ENCODE peak calls at places on chromosomes 11 and 22, in ten cellular contexts. G, Z, N, J, H, C, I, U, O and W are unnamed samples.

GRCh38 chr11:35303596-35304392 is 115.6 kb downstream of the SLC1A2 start:
- DNase-seq in J (peak), Z (no peak), I (no peak), C (peak), N (no peak), G (peak), U (no peak), H (peak), O (no peak), W (peak)

GRCh38 chr11:65861533-65862183 is 1.4 kb downstream of the MUS81 start:
- DNase-seq in C (no peak), J (peak), U (no peak), H (no peak), G (no peak), I (no peak), O (no peak), Z (no peak), N (no peak), W (no peak)

GRCh38 chr11:9662273-9662672 is 1.6 kb upstream of the SWAP70 start:
- DNase-seq in N (no peak), G (peak), H (no peak), J (no peak), U (no peak), C (no peak), O (no peak), I (peak), Z (no peak), W (no peak)

GRCh38 chr11:117986981-117987495 is 844 bp downstream of the IL10RA start:
- DNase-seq in N (no peak), Z (no peak), G (no peak), U (no peak), O (no peak), I (peak), H (no peak), C (peak), J (no peak), W (no peak)

GRCh38 chr11:36480833-36481232 is 29.2 kb downstream of the TRAF6 start:
- DNase-seq in H (no peak), Z (no peak), I (no peak), O (no peak), C (no peak), N (no peak), G (no peak), J (no peak), U (no peak), W (no peak)

GRCh38 chr11:77069336-77069968 is 2.7 kb downstream of the CAPN5 start:
- DNase-seq in N (no peak), O (no peak), C (no peak), I (no peak), J (peak), H (no peak), G (no peak), U (no peak), Z (no peak), W (no peak)

GRCh38 chr11:67024410-67024809 is 1.5 kb downstream of the SYT12 start:
- DNase-seq in C (no peak), H (peak), I (peak), U (no peak), O (no peak), Z (no peak), J (no peak), G (peak), N (no peak), W (no peak)

GRCh38 chr11:104154296-104154695 is 9.7 kb downstream of the PDGFD start:
- DNase-seq in H (no peak), O (no peak), U (no peak), G (no peak), J (no peak), Z (no peak), I (no peak), N (no peak), C (no peak), W (no peak)

GRCh38 chr11:17643506-17644405 is 75.6 kb upstream of the MYOD1 start:
- DNase-seq in N (no peak), Z (no peak), I (no peak), U (no peak), O (no peak), J (no peak), G (no peak), C (no peak), H (no peak), W (no peak)

GRCh38 chr22:24179478-24180210 is 1.6 kb upstream of the SUSD2 start:
- DNase-seq in I (no peak), N (no peak), J (no peak), O (no peak), U (no peak), H (no peak), C (no peak), G (no peak), Z (no peak), W (no peak)

GRCh38 chr11:110125632-110126031 is 32.4 kb downstream of the ZC3H12C start:
- DNase-seq in G (peak), C (peak), U (no peak), O (no peak), I (no peak), N (no peak), H (no peak), Z (no peak), J (no peak), W (no peak)

GRCh38 chr11:12281571-12282478 is 95.5 kb upstream of the PARVA start:
- DNase-seq in U (no peak), C (peak), H (peak), G (peak), O (peak), I (peak), N (peak), J (peak), Z (peak), W (peak)

GRCh38 chr11:14539867-14540475 is 19.8 kb upstream of the PSMA1 start:
- DNase-seq in N (no peak), O (no peak), U (no peak), G (no peak), C (no peak), I (no peak), H (no peak), J (no peak), Z (no peak), W (no peak)